ENCODE peak calls at places on chromosomes 3 and 15, in seven cellular contexts. C is GM04504; G is iris pigment epithelial cell; I is activated CD4-positive, alpha-beta T cell treated with anti-CD3 and anti-CD28 coated beads for 48 hours; X is progenitor cell of endocrine pancreas; J is activated CD8-positive, alpha-beta memory T cell treated with anti-CD3 and anti-CD28 coated beads for 24 hours; D is left lung. O is an unnamed sample.

GRCh38 chr15:88028024-88028423 is 228.5 kb downstream of the NTRK3 start:
- DNase-seq in C (no peak), G (no peak), I (peak), X (no peak), J (no peak), D (no peak), O (no peak)

GRCh38 chr3:16329792-16330061 is 64.7 kb downstream of the OXNAD1 start:
- DNase-seq in C (no peak), G (no peak), I (no peak), X (no peak), J (no peak), D (no peak), O (no peak)

GRCh38 chr3:134066539-134067310 is 37.0 kb upstream of the SLCO2A1 start:
- DNase-seq in C (no peak), G (no peak), I (no peak), X (peak), J (peak), D (no peak), O (no peak)

GRCh38 chr3:128498901-128499530 is 6.0 kb upstream of the GATA2 start:
- DNase-seq in C (no peak), G (no peak), I (no peak), X (no peak), J (peak), D (no peak), O (no peak)

GRCh38 chr15:77753238-77753873 is 120.6 kb upstream of the LINGO1 start:
- DNase-seq in C (peak), G (peak), I (peak), X (peak), J (no peak), D (no peak), O (no peak)

GRCh38 chr3:48273594-48274211 is 32.8 kb downstream of the ZNF589 start:
- DNase-seq in C (peak), G (peak), I (peak), X (peak), J (peak), D (no peak), O (peak)

GRCh38 chr15:97224191-97224641 is 736.3 kb upstream of the ARRDC4 start:
- DNase-seq in C (no peak), G (no peak), I (no peak), X (no peak), J (no peak), D (no peak), O (no peak)

GRCh38 chr15:58639002-58639756 is 110.3 kb downstream of the ADAM10 start:
- DNase-seq in C (no peak), G (no peak), I (no peak), X (no peak), J (no peak), D (no peak), O (no peak)

GRCh38 chr15:53539878-53540277 is 219.6 kb downstream of the WDR72 start:
- DNase-seq in C (no peak), G (no peak), I (no peak), X (no peak), J (no peak), D (no peak), O (no peak)

GRCh38 chr15:93072440-93073394 is 16.3 kb downstream of the RGMA start:
- DNase-seq in C (peak), G (peak), I (no peak), X (peak), J (no peak), D (peak), O (peak)

GRCh38 chr3:100045696-100046095 is 68.6 kb downstream of the FILIP1L start:
- DNase-seq in C (peak), G (peak), I (no peak), X (no peak), J (no peak), D (peak), O (peak)

GRCh38 chr3:160163259-160163878 is 61.9 kb upstream of the C3orf80 start:
- DNase-seq in C (no peak), G (peak), I (no peak), X (no peak), J (no peak), D (no peak), O (no peak)

GRCh38 chr15:76169013-76169412 is 109.2 kb downstream of the TMEM266 start:
- DNase-seq in C (no peak), G (peak), I (no peak), X (no peak), J (no peak), D (no peak), O (no peak)

GRCh38 chr3:43879166-43879565 is 188.4 kb downstream of the ABHD5 start:
- DNase-seq in C (no peak), G (peak), I (peak), X (peak), J (peak), D (no peak), O (no peak)

GRCh38 chr15:81023483-81024264 is 23.0 kb downstream of the TLNRD1 start:
- DNase-seq in C (peak), G (peak), I (peak), X (no peak), J (peak), D (peak), O (peak)

GRCh38 chr3:16109929-16110328 is 64.6 kb upstream of the GALNT15 start:
- DNase-seq in C (no peak), G (no peak), I (no peak), X (no peak), J (no peak), D (no peak), O (no peak)

GRCh38 chr3:158700559-158700958 is 28.1 kb upstream of the LXN start:
- DNase-seq in C (no peak), G (no peak), I (no peak), X (no peak), J (no peak), D (no peak), O (no peak)

GRCh38 chr3:81744366-81744765 is 17.1 kb downstream of the GBE1 start:
- DNase-seq in C (peak), G (peak), I (no peak), X (no peak), J (no peak), D (no peak), O (peak)

GRCh38 chr3:47571391-47572165 is 7.1 kb downstream of the CSPG5 start:
- DNase-seq in C (no peak), G (no peak), I (no peak), X (no peak), J (no peak), D (no peak), O (no peak)

GRCh38 chr15:70375586-70375985 is 277.9 kb upstream of the TLE3 start:
- DNase-seq in C (no peak), G (no peak), I (no peak), X (no peak), J (peak), D (peak), O (no peak)

O was measured in skeletal muscle cell.